ENCODE peak calls at places on chromosomes 11 and 22, in ten cellular contexts. W is GM18507; T is NCI-H1417; X is activated CD4-positive, alpha-beta T cell treated with anti-CD3 and anti-CD28 coated beads, Interleukin-2, amount 10 ng/mL, durations not matched to agents 7 days and 5 days; F is RPMI8226; G is Ammon's horn; C is PC-3; B is osteocyte; A is T-helper 2 cell; V is HFFc6. R is an unnamed sample.

GRCh38 chr11:114309517-114309916 is 13.3 kb downstream of the NNMT start:
- DNase-seq in W (no peak), T (no peak), X (no peak), F (no peak), G (no peak), C (no peak), B (no peak), A (no peak), V (no peak), R (no peak)

GRCh38 chr11:8110396-8110795 is 29.4 kb downstream of the TUB start:
- DNase-seq in W (no peak), T (peak; percentile 89), X (no peak), F (no peak), G (no peak), C (no peak), B (no peak), A (no peak), V (no peak), R (no peak)

GRCh38 chr11:64767344-64768299 is 7.8 kb upstream of the PYGM start:
- DNase-seq in W (no peak), T (no peak), X (peak; percentile 91), F (peak; percentile 59), G (peak; percentile 52), C (peak; percentile 72), B (no peak), A (peak; percentile 78), V (peak; percentile 39), R (peak; percentile 73)

GRCh38 chr11:31995525-31996123 is 95.2 kb upstream of the RCN1 start:
- DNase-seq in W (no peak), T (no peak), X (peak; percentile 43), F (peak; percentile 19), G (peak; percentile 17), C (peak; percentile 5), B (no peak), A (peak; percentile 59), V (no peak), R (no peak)

GRCh38 chr22:20109411-20110358 is 6.2 kb upstream of the RANBP1 start:
- DNase-seq in W (no peak), T (no peak), X (no peak), F (no peak), G (no peak), C (no peak), B (no peak), A (no peak), V (no peak), R (peak; percentile 44)

GRCh38 chr11:108887436-108888238 is 222.8 kb downstream of the DDX10 start:
- DNase-seq in W (no peak), T (no peak), X (no peak), F (no peak), G (no peak), C (peak; percentile 15), B (no peak), A (no peak), V (no peak), R (no peak)

GRCh38 chr11:73333626-73334199 is 25.6 kb downstream of the ARHGEF17 start:
- DNase-seq in W (no peak), T (no peak), X (no peak), F (no peak), G (no peak), C (no peak), B (no peak), A (no peak), V (no peak), R (no peak)

GRCh38 chr11:33634291-33634834 is 66.3 kb downstream of the C11orf91 start:
- DNase-seq in W (no peak), T (no peak), X (no peak), F (no peak), G (no peak), C (peak; percentile 88), B (peak; percentile 70), A (no peak), V (peak; percentile 84), R (no peak)

GRCh38 chr22:41197046-41197807 is 7.9 kb upstream of the L3MBTL2 start:
- DNase-seq in W (peak; percentile 84), T (peak; percentile 67), X (peak; percentile 81), F (peak; percentile 88), G (peak; percentile 86), C (peak; percentile 59), B (peak; percentile 89), A (peak; percentile 78), V (peak; percentile 39), R (peak; percentile 85)

R was measured in right cardiac atrium.